ENCODE peak calls at places on chromosome 15, in nine cellular contexts. L is RWPE1; H is stimulated activated CD4-positive, alpha-beta T cell treated with anti-CD3 and anti-CD28 coated beads, Interleukin-4, amount 100 ng/mL, for 48 hours; D is pancreas; W is iPS-NIHi11; G is Kasumi-1; S is T-cell; J is NT2/D1; R is endothelial cell. X is an unnamed sample.
A peak's percentile ranks its signal among the peaks of the same experiment; 100 is the strongest.

GRCh38 chr15:82856397-82857170 is 47.2 kb downstream of the WHAMM start:
- DNase-seq in R (no peak), G (no peak), H (no peak), L (no peak), D (no peak), J (no peak), S (no peak), W (no peak), X (no peak)

GRCh38 chr15:66215811-66216210 is 37.7 kb downstream of the MEGF11 start:
- DNase-seq in H (no peak), D (no peak), L (no peak), S (no peak), J (no peak), G (no peak), R (no peak), W (no peak), X (no peak)

GRCh38 chr15:81363261-81363660 is 10.8 kb downstream of the TMC3 start:
- DNase-seq in L (no peak), H (no peak), D (no peak), W (no peak), G (no peak), R (no peak), J (no peak), S (no peak), X (no peak)

GRCh38 chr15:79341361-79341760 is 30.4 kb downstream of the TMED3 start:
- DNase-seq in R (no peak), D (no peak), L (no peak), S (no peak), G (no peak), W (no peak), H (no peak), J (no peak), X (no peak)

GRCh38 chr15:85793641-85794597 is 806 bp downstream of the KLHL25 start:
- DNase-seq in H (peak; percentile 26), L (peak; percentile 41), W (peak; percentile 56), R (peak; percentile 50), J (no peak), D (peak; percentile 67), S (peak; percentile 12), G (no peak), X (no peak)

GRCh38 chr15:88776646-88777045 is 26.6 kb upstream of the ACAN start:
- DNase-seq in L (no peak), J (no peak), R (no peak), D (no peak), H (no peak), S (no peak), G (no peak), W (no peak), X (no peak)

GRCh38 chr15:69509131-69509530 is 56.5 kb downstream of the RPLP1 start:
- DNase-seq in H (peak; percentile 5), L (no peak), D (no peak), G (no peak), W (no peak), J (no peak), S (no peak), R (no peak), X (no peak)

GRCh38 chr15:51727141-51727897 is 10.1 kb downstream of the LYSMD2 start:
- DNase-seq in R (no peak), J (no peak), G (no peak), S (no peak), D (no peak), H (no peak), L (no peak), W (no peak), X (no peak)

GRCh38 chr15:58840048-58840447 is 68.9 kb downstream of the MINDY2 start:
- DNase-seq in J (no peak), S (no peak), D (no peak), R (no peak), W (no peak), G (no peak), H (no peak), L (no peak), X (no peak)

GRCh38 chr15:75024102-75024636 is 779 bp downstream of the PPCDC start:
- DNase-seq in G (peak; percentile 83), H (no peak), S (no peak), W (peak; percentile 41), J (no peak), D (no peak), L (peak; percentile 49), R (no peak), X (no peak)

GRCh38 chr15:50911641-50912040 is 3.2 kb downstream of the AP4E1 start:
- DNase-seq in G (peak; percentile 91), H (no peak), R (no peak), L (no peak), D (no peak), S (no peak), W (no peak), J (no peak), X (no peak)

GRCh38 chr15:59330649-59331048 is 42.0 kb downstream of the MYO1E start:
- DNase-seq in R (no peak), J (no peak), W (no peak), G (no peak), S (no peak), D (no peak), H (no peak), L (no peak), X (no peak)

GRCh38 chr15:52528465-52529288 is at the start of gene MYO5A:
- DNase-seq in J (peak; percentile 42), L (peak; percentile 76), D (peak; percentile 70), S (peak; percentile 76), W (peak; percentile 89), G (peak; percentile 32), H (peak; percentile 70), R (peak; percentile 61), X (peak; percentile 18)

GRCh38 chr15:64816452-64816851 is 9.0 kb downstream of the PIF1 start:
- DNase-seq in G (no peak), D (no peak), R (no peak), J (no peak), H (no peak), L (no peak), W (no peak), S (no peak), X (no peak)

GRCh38 chr15:75554717-75555116 is 24.4 kb downstream of the PTPN9 start:
- DNase-seq in R (no peak), H (no peak), S (no peak), W (no peak), D (no peak), G (no peak), L (no peak), J (no peak), X (no peak)

GRCh38 chr15:71646767-71647478 is 163.4 kb upstream of the NR2E3 start:
- DNase-seq in L (no peak), R (no peak), H (no peak), D (no peak), S (no peak), G (no peak), J (no peak), W (no peak), X (no peak)

GRCh38 chr15:101500865-101501551 is 11.5 kb upstream of the PCSK6 start:
- DNase-seq in J (no peak), S (no peak), D (no peak), L (no peak), R (no peak), G (no peak), H (no peak), W (no peak), X (no peak)

GRCh38 chr15:61086001-61086400 is 143.1 kb downstream of the RORA start:
- DNase-seq in R (no peak), J (no peak), G (no peak), D (no peak), S (no peak), H (no peak), L (no peak), W (no peak), X (no peak)

GRCh38 chr15:59321000-59321689 is 51.5 kb downstream of the MYO1E start:
- DNase-seq in D (no peak), R (no peak), L (no peak), G (no peak), W (no peak), J (no peak), H (no peak), S (no peak), X (no peak)

GRCh38 chr15:42129364-42129763 is 27.1 kb downstream of the PLA2G4F start:
- DNase-seq in S (no peak), W (no peak), G (no peak), H (no peak), R (no peak), J (no peak), L (no peak), D (no peak), X (no peak)

GRCh38 chr15:99967841-99968371 is 234.7 kb upstream of the LYSMD4 start:
- DNase-seq in J (no peak), L (peak; percentile 97), R (no peak), D (no peak), H (no peak), G (no peak), W (no peak), S (no peak), X (no peak)

GRCh38 chr15:68585574-68586273 is 6.9 kb downstream of the CORO2B start:
- DNase-seq in G (no peak), D (no peak), H (no peak), W (no peak), R (no peak), S (no peak), L (no peak), J (no peak), X (no peak)

GRCh38 chr15:62301993-62302665 is 137.0 kb upstream of the C2CD4B start:
- DNase-seq in L (no peak), R (no peak), H (no peak), J (no peak), D (peak; percentile 39), G (no peak), W (no peak), S (no peak), X (peak; percentile 20)

GRCh38 chr15:100681335-100681746 is 79.0 kb downstream of the ASB7 start:
- DNase-seq in G (no peak), S (no peak), J (no peak), H (no peak), D (no peak), L (no peak), W (no peak), R (no peak), X (no peak)

GRCh38 chr15:71111950-71112349 is 3.3 kb upstream of the THSD4 start:
- DNase-seq in L (no peak), D (no peak), R (no peak), G (no peak), W (no peak), S (no peak), H (no peak), J (no peak), X (no peak)

GRCh38 chr15:78641876-78642275 is 866 bp upstream of the CHRNB4 start:
- DNase-seq in H (no peak), S (no peak), L (no peak), D (no peak), W (no peak), R (no peak), G (no peak), J (no peak), X (no peak)

GRCh38 chr15:83284563-83285283 is at the start of gene BNC1:
- DNase-seq in J (no peak), G (no peak), H (no peak), W (peak; percentile 46), L (peak; percentile 67), D (no peak), S (no peak), R (peak; percentile 37), X (no peak)

GRCh38 chr15:89665449-89666146 is 10.3 kb upstream of the KIF7 start:
- DNase-seq in G (no peak), S (no peak), D (peak; percentile 54), J (peak; percentile 25), L (peak; percentile 24), R (peak; percentile 66), H (no peak), W (peak; percentile 81), X (no peak)

GRCh38 chr15:41215708-41216107 is 14.8 kb downstream of the EXD1 start:
- DNase-seq in J (no peak), S (no peak), D (no peak), L (no peak), H (no peak), G (peak; percentile 39), R (no peak), W (no peak), X (no peak)

GRCh38 chr15:64288577-64288976 is 67.4 kb downstream of the CSNK1G1 start:
- DNase-seq in S (no peak), J (no peak), G (no peak), H (no peak), W (no peak), R (no peak), D (no peak), L (no peak), X (no peak)

GRCh38 chr15:95888762-95889161 is 441.7 kb upstream of the NR2F2 start:
- DNase-seq in D (no peak), W (no peak), G (no peak), J (no peak), L (no peak), S (no peak), H (no peak), R (no peak), X (no peak)

X was measured in astrocyte of the cerebellum.